ENCODE peak calls at places on chromosomes 2 and 18, in seven cellular contexts. H is ovary; Q is lower lobe of right lung; M is PC-9; R is PC-3; N is CD8-positive, alpha-beta T cell; P is gastrocnemius medialis. T is an unnamed sample.

GRCh38 chr18:28050561-28050960 is 126.4 kb downstream of the CDH2 start:
- DNase-seq in H (no peak), Q (no peak), M (no peak), R (no peak), N (no peak), P (no peak), T (no peak)

GRCh38 chr2:203583084-203583695 is 48.1 kb upstream of the RAPH1 start:
- DNase-seq in H (no peak), Q (no peak), M (no peak), R (no peak), N (no peak), P (no peak), T (no peak)

GRCh38 chr2:37287966-37288365 is 36.7 kb downstream of the PRKD3 start:
- DNase-seq in H (no peak), Q (no peak), M (no peak), R (peak; percentile 27), N (no peak), P (no peak), T (no peak)

GRCh38 chr2:165239826-165240618 is 808 bp downstream of the SCN2A start:
- DNase-seq in H (no peak), Q (no peak), M (no peak), R (no peak), N (no peak), P (no peak), T (no peak)

GRCh38 chr2:47499621-47500309 is 96.8 kb downstream of the MSH2 start:
- DNase-seq in H (no peak), Q (no peak), M (no peak), R (no peak), N (no peak), P (no peak), T (no peak)

GRCh38 chr2:196268538-196269338 is 97.4 kb upstream of the STK17B start:
- DNase-seq in H (no peak), Q (no peak), M (peak; percentile 79), R (no peak), N (no peak), P (no peak), T (no peak)

GRCh38 chr18:44039216-44039615 is 641.5 kb upstream of the SETBP1 start:
- DNase-seq in H (no peak), Q (no peak), M (no peak), R (no peak), N (no peak), P (no peak), T (no peak)

GRCh38 chr2:133976659-133977058 is 277.2 kb upstream of the MGAT5 start:
- DNase-seq in H (no peak), Q (no peak), M (no peak), R (no peak), N (no peak), P (no peak), T (no peak)

GRCh38 chr2:12765203-12765602 is 48.5 kb downstream of the TRIB2 start:
- DNase-seq in H (no peak), Q (no peak), M (no peak), R (no peak), N (no peak), P (no peak), T (no peak)

GRCh38 chr2:74740395-74741075 is 86.5 kb downstream of the SEMA4F start:
- DNase-seq in H (no peak), Q (peak; percentile 76), M (peak; percentile 97), R (peak; percentile 98), N (no peak), P (peak; percentile 60), T (no peak)

GRCh38 chr2:175676813-175677212 is 325.3 kb downstream of the LNPK start:
- DNase-seq in H (no peak), Q (no peak), M (no peak), R (no peak), N (no peak), P (no peak), T (no peak)

DNA sequence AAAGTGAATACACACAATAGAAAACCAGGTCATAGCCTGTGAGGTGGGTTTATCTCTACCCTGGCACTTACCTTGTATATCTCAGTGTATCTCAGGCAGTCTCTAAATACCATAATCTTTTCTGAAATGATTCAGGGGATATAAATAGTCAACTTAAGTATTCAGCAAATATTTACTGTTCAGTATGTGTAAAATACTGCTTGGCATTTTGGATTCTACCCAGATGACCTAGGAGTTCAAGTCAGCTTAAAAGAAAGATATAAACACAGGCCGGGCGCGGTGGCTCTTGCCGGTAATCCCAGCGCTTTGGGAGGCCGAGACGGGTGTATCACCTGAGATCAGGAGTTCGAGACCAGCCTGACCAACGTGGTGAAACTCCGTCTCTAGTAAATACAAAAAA is 23.8 kb downstream of the GRHL1 start:
- DNase-seq in H (no peak), Q (peak; percentile 64), M (peak; percentile 84), R (peak; percentile 93), N (no peak), P (no peak), T (no peak)
- H3K27ac ChIP-seq in H (no peak overlapping the region), Q (no peak overlapping the region), M (peak overlapping the region; percentile 17), R (peak overlapping the region; percentile 88), N (no peak overlapping the region), P (no peak overlapping the region), T (no peak overlapping the region)

GRCh38 chr18:68219274-68219673 is 495.6 kb downstream of the TMX3 start:
- DNase-seq in H (no peak), Q (no peak), M (no peak), R (peak; percentile 4), N (no peak), P (no peak), T (no peak)

GRCh38 chr18:68219867-68220266 is 495.0 kb downstream of the TMX3 start:
- DNase-seq in H (no peak), Q (no peak), M (no peak), R (no peak), N (no peak), P (no peak), T (no peak)

GRCh38 chr18:68220458-68220857 is 494.4 kb downstream of the TMX3 start:
- DNase-seq in H (no peak), Q (no peak), M (no peak), R (no peak), N (no peak), P (no peak), T (no peak)

GRCh38 chr18:68215931-68216330 is 499.0 kb downstream of the TMX3 start:
- DNase-seq in H (no peak), Q (no peak), M (peak; percentile 49), R (peak; percentile 91), N (no peak), P (no peak), T (no peak)

GRCh38 chr18:68221116-68221724 is 493.7 kb downstream of the TMX3 start:
- DNase-seq in H (no peak), Q (no peak), M (no peak), R (no peak), N (no peak), P (no peak), T (no peak)
- H3K4me3 ChIP-seq in H (no peak overlapping the region), Q (no peak overlapping the region), M (no peak overlapping the region), R (no peak overlapping the region), N (no peak overlapping the region), P (no peak overlapping the region), T (no peak overlapping the region)

DNA sequence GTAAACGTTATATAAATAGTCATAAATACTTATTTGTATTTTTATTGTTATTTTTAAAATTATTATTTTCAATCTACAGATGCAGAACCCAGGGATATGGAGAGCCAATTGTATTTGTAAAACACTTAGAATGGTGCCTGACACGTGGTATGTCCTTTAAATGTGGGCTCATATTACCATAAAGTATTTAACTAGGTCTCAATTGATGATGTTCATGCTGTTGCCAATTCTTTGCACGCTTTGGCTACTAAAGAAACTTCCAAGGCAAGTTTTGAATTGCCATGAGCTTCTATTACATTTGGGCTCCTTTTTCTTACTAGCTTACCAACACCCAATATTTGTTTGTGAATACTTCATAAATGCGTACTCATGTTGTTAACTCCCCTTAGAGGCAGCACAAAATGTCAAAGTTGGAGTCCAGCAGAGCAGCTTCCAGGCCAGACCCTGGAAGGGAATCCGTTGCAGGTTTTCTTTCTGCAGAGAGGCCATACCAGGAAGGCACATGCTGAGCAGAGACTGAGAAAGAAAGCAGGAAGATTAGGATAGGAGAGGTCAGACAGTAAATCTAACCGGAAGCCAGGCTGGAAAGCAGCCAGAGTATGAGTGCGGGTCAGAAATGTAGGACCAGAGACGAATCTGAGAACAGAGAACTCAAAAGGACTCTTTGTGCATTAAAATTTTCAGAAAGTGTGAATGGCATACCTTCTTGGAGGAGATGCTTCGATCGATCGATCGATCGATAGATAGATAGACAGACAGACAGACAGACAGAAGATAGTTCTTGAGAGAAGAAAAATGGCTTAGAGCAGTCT is 4.2 kb upstream of the NOSTRIN start:
- DNase-seq in H (no peak), Q (no peak), M (no peak), R (no peak), N (no peak), P (no peak), T (no peak)
- TF ChIP-seq CTCF in H (no peak), Q (no peak), M (no peak), R (no peak), N (no peak), P (no peak), T (no peak)

DNA sequence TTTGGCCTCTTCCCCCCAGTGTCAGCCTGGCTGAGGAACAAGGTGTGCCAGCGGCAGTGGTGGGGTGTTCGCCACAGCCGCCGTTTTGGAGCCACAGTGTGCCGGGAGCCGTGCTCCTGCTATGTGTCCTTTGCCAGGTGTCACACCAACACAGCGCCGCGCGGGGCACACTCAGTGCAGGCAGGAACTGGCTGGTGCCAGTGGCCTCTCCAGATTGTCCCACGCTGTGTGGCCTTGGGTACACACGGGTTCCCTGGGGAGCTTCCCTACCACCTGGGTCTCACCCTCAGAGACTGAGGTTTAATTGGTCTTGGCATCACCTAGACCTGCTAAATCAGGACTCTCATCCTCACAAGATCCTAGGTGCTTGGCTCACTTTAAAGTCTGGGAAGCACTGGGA is 171.6 kb downstream of the LDLRAD4 start:
- DNase-seq in H (no peak), Q (no peak), M (no peak), R (no peak), N (no peak), P (no peak), T (no peak)
- H3K27ac ChIP-seq in H (no peak overlapping the region), Q (no peak overlapping the region), M (no peak overlapping the region), R (no peak overlapping the region), N (no peak overlapping the region), P (no peak overlapping the region), T (no peak overlapping the region)

T was measured in dorsolateral prefrontal cortex.